ENCODE peak calls at places on chromosome 6, in eight cellular contexts. P is breast epithelium, C is tibial nerve, M is transverse colon, Q is ovary, E is stomach, A is testis, H is gastrocnemius medialis. R is an unnamed sample.

GRCh38 chr6:144339859-144340452 is 54.8 kb downstream of the UTRN start:
- DNase-seq in M (no peak), C (no peak), P (no peak), Q (no peak), A (no peak), H (no peak), E (no peak), R (no peak)

GRCh38 chr6:125647391-125647790 is 102.0 kb upstream of the HEY2 start:
- DNase-seq in M (no peak), E (no peak), C (no peak), A (no peak), H (no peak), Q (no peak), P (no peak), R (no peak)

GRCh38 chr6:139027620-139028182 is 844 bp upstream of the ABRACL start:
- DNase-seq in M (peak; percentile 44), A (peak; percentile 46), Q (no peak), P (no peak), E (peak; percentile 41), H (no peak), C (no peak), R (peak; percentile 72)

GRCh38 chr6:139706949-139707348 is 332.5 kb upstream of the CITED2 start:
- DNase-seq in P (no peak), M (no peak), A (no peak), C (no peak), E (no peak), H (no peak), Q (no peak), R (no peak)

GRCh38 chr6:26272171-26272631 is 92.8 kb upstream of the BTN3A2 start:
- DNase-seq in C (no peak), Q (peak; percentile 42), M (peak; percentile 75), A (peak; percentile 35), P (no peak), E (peak; percentile 50), H (no peak), R (peak; percentile 91)

GRCh38 chr6:89950879-89951391 is 56.7 kb downstream of the GJA10 start:
- DNase-seq in M (no peak), Q (peak; percentile 53), H (no peak), C (no peak), A (peak; percentile 61), E (no peak), P (no peak), R (no peak)

GRCh38 chr6:2477723-2478122 is 232.3 kb upstream of the GMDS start:
- DNase-seq in A (no peak), M (no peak), P (no peak), C (no peak), H (no peak), E (no peak), Q (no peak), R (peak; percentile 58)

GRCh38 chr6:7107578-7108195 is at the start of gene RREB1:
- DNase-seq in E (peak; percentile 57), A (peak; percentile 89), P (peak; percentile 54), M (peak; percentile 67), H (peak; percentile 64), Q (peak; percentile 75), C (peak; percentile 75), R (peak; percentile 92)

GRCh38 chr6:98525860-98526259 is 308.5 kb upstream of the POU3F2 start:
- DNase-seq in A (no peak), E (no peak), H (no peak), C (no peak), Q (no peak), P (no peak), M (no peak), R (no peak)

GRCh38 chr6:168494726-168495125 is 53.7 kb downstream of the SMOC2 start:
- DNase-seq in C (no peak), P (no peak), H (no peak), E (no peak), A (no peak), Q (no peak), M (no peak), R (no peak)

GRCh38 chr6:16747232-16748027 is 13.8 kb downstream of the ATXN1 start:
- DNase-seq in P (no peak), E (no peak), M (no peak), A (no peak), C (no peak), H (peak; percentile 33), Q (no peak), R (no peak)

GRCh38 chr6:149221774-149222070 is 95.8 kb upstream of the TAB2 start:
- DNase-seq in E (no peak), Q (no peak), C (no peak), A (no peak), P (no peak), H (no peak), M (no peak), R (no peak)

GRCh38 chr6:105359419-105360366 is 43.2 kb downstream of the PREP start:
- DNase-seq in A (no peak), M (no peak), E (no peak), H (no peak), P (no peak), C (no peak), Q (no peak), R (no peak)

GRCh38 chr6:33249732-33250625 is 21.7 kb downstream of the VPS52 start:
- DNase-seq in E (no peak), P (no peak), H (no peak), A (no peak), C (no peak), Q (peak; percentile 41), M (no peak), R (peak; percentile 79)

GRCh38 chr6:44072959-44073611 is 54.2 kb downstream of the MRPL14 start:
- DNase-seq in Q (peak; percentile 96), H (peak; percentile 68), A (peak; percentile 92), C (peak; percentile 68), M (peak; percentile 76), P (peak; percentile 78), E (peak; percentile 78), R (peak; percentile 94)

GRCh38 chr6:52640170-52640569 is 30.7 kb upstream of the TMEM14A start:
- DNase-seq in E (peak; percentile 52), M (no peak), C (no peak), H (no peak), P (no peak), A (no peak), Q (no peak), R (no peak)

GRCh38 chr6:140546640-140547039 is 1172.2 kb upstream of the CITED2 start:
- DNase-seq in A (no peak), C (no peak), E (no peak), Q (no peak), M (no peak), H (no peak), P (no peak), R (no peak)

GRCh38 chr6:22892452-22892851 is 323.1 kb downstream of the HDGFL1 start:
- DNase-seq in E (no peak), C (peak; percentile 49), P (no peak), M (no peak), A (no peak), H (no peak), Q (no peak), R (peak; percentile 24)

GRCh38 chr6:83815631-83816030 is 37.5 kb upstream of the RIPPLY2 start:
- DNase-seq in M (no peak), C (no peak), H (no peak), P (no peak), E (no peak), Q (no peak), A (no peak), R (no peak)

GRCh38 chr6:151095538-151096254 is 144.1 kb upstream of the AKAP12 start:
- DNase-seq in M (no peak), E (no peak), A (no peak), P (no peak), C (no peak), Q (no peak), H (no peak), R (no peak)

GRCh38 chr6:24188571-24188970 is 62.6 kb downstream of the NRSN1 start:
- DNase-seq in A (no peak), Q (no peak), M (no peak), E (no peak), C (no peak), H (no peak), P (no peak), R (no peak)

GRCh38 chr6:121847806-121848522 is 412.5 kb downstream of the GJA1 start:
- DNase-seq in H (no peak), M (no peak), E (no peak), P (no peak), C (no peak), Q (no peak), A (no peak), R (no peak)

GRCh38 chr6:147283460-147283859 is 79.2 kb downstream of the STXBP5 start:
- DNase-seq in P (no peak), M (peak; percentile 10), C (no peak), E (no peak), Q (no peak), A (no peak), H (no peak), R (no peak)

GRCh38 chr6:13427346-13427745 is 60.1 kb downstream of the GFOD1 start:
- DNase-seq in C (no peak), P (no peak), A (no peak), H (no peak), Q (no peak), M (no peak), E (no peak), R (no peak)

GRCh38 chr6:347232-347631 is 44.3 kb upstream of the IRF4 start:
- DNase-seq in M (peak; percentile 60), E (no peak), P (no peak), C (no peak), H (no peak), Q (no peak), A (no peak), R (no peak)

GRCh38 chr6:143232849-143233248 is 172.2 kb downstream of the AIG1 start:
- DNase-seq in A (peak; percentile 45), E (peak; percentile 30), H (no peak), P (no peak), Q (peak; percentile 28), C (peak; percentile 17), M (peak; percentile 10), R (no peak)

GRCh38 chr6:118660218-118660569 is 8.8 kb upstream of the CEP85L start:
- DNase-seq in A (no peak), P (no peak), E (no peak), C (no peak), H (peak; percentile 6), Q (peak; percentile 38), M (no peak), R (no peak)

GRCh38 chr6:165676435-165677068 is 13.5 kb upstream of the PDE10A start:
- DNase-seq in A (no peak), M (no peak), H (no peak), P (no peak), C (no peak), E (no peak), Q (no peak), R (no peak)
- TF ChIP-seq CTCF in A (no peak), M (no peak), H (no peak), P (no peak), C (no peak), E (no peak), Q (no peak), R (no peak)

GRCh38 chr6:113672691-113673149 is 184.4 kb upstream of the MARCKS start:
- DNase-seq in H (no peak), C (peak; percentile 49), M (no peak), E (peak; percentile 45), P (no peak), Q (peak; percentile 59), A (no peak), R (no peak)
- H3K4me3 ChIP-seq in H (peak overlapping the region; percentile 34), C (peak overlapping the region; percentile 13), M (no peak overlapping the region), E (peak overlapping the region; percentile 10), P (peak overlapping the region; percentile 54), Q (peak overlapping the region; percentile 13), A (peak overlapping the region; percentile 32), R (no peak overlapping the region)

GRCh38 chr6:35489995-35490791 is 6.7 kb downstream of the TEAD3 start:
- DNase-seq in P (peak; percentile 70), A (peak; percentile 80), M (peak; percentile 81), E (no peak), C (peak; percentile 54), Q (peak; percentile 92), H (no peak), R (no peak)
- TF ChIP-seq POLR2A in P (no peak), A (no peak), M (no peak), E (no peak), C (no peak), Q (no peak), H (no peak), R (no peak)

GRCh38 chr6:80143312-80143960 is 37.0 kb downstream of the BCKDHB start:
- DNase-seq in H (no peak), C (peak; percentile 85), P (peak; percentile 52), A (peak; percentile 87), E (peak; percentile 78), M (peak; percentile 45), Q (peak; percentile 87), R (peak; percentile 84)
- TF ChIP-seq CTCF in H (no peak), C (no peak), P (no peak), A (no peak), E (no peak), M (no peak), Q (no peak), R (no peak)